ENCODE peak calls at places on chromosomes 13 and 19, in four cellular contexts. N is upper lobe of left lung, H is esophagus muscularis mucosa, A is IMR-90. F is an unnamed sample.

GRCh38 chr13:41985788-41986508 is 25.0 kb upstream of the VWA8 start:
- DNase-seq in N (no peak), H (no peak), A (peak; percentile 35), F (peak; percentile 17)

GRCh38 chr13:42038661-42039456 is 9.6 kb upstream of the DGKH start:
- DNase-seq in N (no peak), H (no peak), A (peak; percentile 28), F (no peak)

GRCh38 chr19:28874742-28875141 is 338.2 kb downstream of the UQCRFS1 start:
- DNase-seq in N (no peak), H (no peak), A (no peak), F (no peak)

GRCh38 chr19:15534957-15535864 is 26.9 kb downstream of the CYP4F22 start:
- DNase-seq in N (no peak), H (no peak), A (no peak), F (no peak)

GRCh38 chr13:43391021-43391420 is 367.6 kb downstream of the DNAJC15 start:
- DNase-seq in N (no peak), H (no peak), A (no peak), F (no peak)

GRCh38 chr19:38544569-38545315 is 73.0 kb downstream of the MAP4K1 start:
- DNase-seq in N (no peak), H (no peak), A (peak; percentile 5), F (peak; percentile 58)

GRCh38 chr19:7067716-7068115 is 1.8 kb upstream of the ZNF557 start:
- DNase-seq in N (no peak), H (no peak), A (peak; percentile 49), F (no peak)

GRCh38 chr13:40878321-40878720 is 88.9 kb downstream of the SLC25A15 start:
- DNase-seq in N (no peak), H (no peak), A (peak; percentile 7), F (no peak)

GRCh38 chr13:109989686-109990085 is 203.3 kb upstream of the IRS2 start:
- DNase-seq in N (no peak), H (no peak), A (peak; percentile 72), F (no peak)

GRCh38 chr13:20924758-20925394 is 22.3 kb upstream of the XPO4 start:
- DNase-seq in N (no peak), H (peak; percentile 93), A (peak; percentile 84), F (peak; percentile 88)

GRCh38 chr13:91134773-91135124 is 212.7 kb upstream of the MIR17HG start:
- DNase-seq in N (no peak), H (no peak), A (no peak), F (no peak)

GRCh38 chr13:39590466-39591036 is 12.4 kb downstream of the LHFPL6 start:
- DNase-seq in N (no peak), H (no peak), A (no peak), F (no peak)

GRCh38 chr13:22926176-22927007 is 254.4 kb upstream of the SGCG start:
- DNase-seq in N (peak; percentile 92), H (no peak), A (no peak), F (peak; percentile 4)

GRCh38 chr19:4510435-4511255 is 7.6 kb downstream of the PLIN4 start:
- DNase-seq in N (peak; percentile 69), H (no peak), A (no peak), F (no peak)

GRCh38 chr19:17778621-17779280 is 16.2 kb upstream of the B3GNT3 start:
- DNase-seq in N (peak; percentile 80), H (no peak), A (no peak), F (no peak)

GRCh38 chr13:74443623-74444022 is 309.4 kb upstream of the KLF12 start:
- DNase-seq in N (no peak), H (no peak), A (peak; percentile 85), F (no peak)

GRCh38 chr19:58196911-58197616 is 14.2 kb downstream of the ZNF274 start:
- DNase-seq in N (no peak), H (no peak), A (peak; percentile 13), F (peak; percentile 61)

GRCh38 chr13:43389573-43389972 is 366.2 kb downstream of the DNAJC15 start:
- DNase-seq in N (no peak), H (no peak), A (peak; percentile 53), F (no peak)

GRCh38 chr13:30862707-30863106 is 43.4 kb upstream of the MEDAG start:
- DNase-seq in N (peak; percentile 74), H (no peak), A (no peak), F (no peak)

GRCh38 chr13:29749401-29750177 is 100.8 kb downstream of the UBL3 start:
- DNase-seq in N (no peak), H (no peak), A (peak; percentile 84), F (no peak)

GRCh38 chr19:15548648-15549047 is 40.3 kb downstream of the CYP4F22 start:
- DNase-seq in N (no peak), H (no peak), A (no peak), F (no peak)

GRCh38 chr19:38690832-38691231 is 43.4 kb downstream of the ACTN4 start:
- DNase-seq in N (no peak), H (no peak), A (no peak), F (no peak)

GRCh38 chr19:49877020-49877878 is at the start of the genes AKT1S1 and TBC1D17:
- DNase-seq in N (peak; percentile 95), H (peak; percentile 100), A (peak; percentile 100), F (peak; percentile 100)

GRCh38 chr19:49874503-49875157 is 2.5 kb downstream of the AKT1S1 start:
- DNase-seq in N (no peak), H (no peak), A (no peak), F (no peak)

GRCh38 chr19:49875177-49875576 is 2.0 kb downstream of the AKT1S1 start:
- DNase-seq in N (no peak), H (no peak), A (no peak), F (no peak)

GRCh38 chr19:49876422-49877019 is 634 bp downstream of the AKT1S1 start:
- DNase-seq in N (peak; percentile 99), H (peak; percentile 99), A (peak; percentile 99), F (peak; percentile 100)

DNA sequence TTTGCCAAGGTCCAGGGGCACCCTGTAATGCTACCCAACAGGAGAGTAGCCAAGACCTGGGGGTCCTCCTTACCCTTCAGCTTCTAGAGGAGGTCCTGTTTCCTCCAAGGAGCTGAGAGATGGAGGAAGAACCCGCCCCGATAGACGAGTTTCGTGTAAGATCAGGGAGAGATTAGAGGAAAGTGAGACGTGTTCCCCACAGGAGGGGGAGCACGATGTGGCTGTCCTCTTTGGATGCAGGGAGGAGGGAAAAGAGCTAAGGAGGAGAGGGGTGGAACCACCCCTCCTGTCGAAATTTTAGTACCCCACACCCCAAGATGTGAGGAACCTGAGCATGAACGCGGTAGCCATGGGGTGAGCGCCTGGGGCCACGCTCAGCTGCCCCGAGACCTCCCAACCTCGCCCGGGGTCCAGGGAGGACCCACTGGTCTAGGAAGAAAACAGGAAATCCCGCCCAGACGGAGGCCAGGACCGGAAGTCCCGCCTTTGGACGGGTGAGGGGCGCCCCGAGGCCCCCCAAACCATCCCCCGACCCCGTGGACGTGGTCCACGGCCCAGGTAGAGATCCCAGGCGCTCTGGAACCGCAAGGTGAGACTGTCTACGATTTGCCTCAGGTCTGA is 1.2 kb downstream of the AKT1S1 start:
- DNase-seq in N (peak; percentile 89), H (no peak), A (peak; percentile 29), F (peak; percentile 69)
- TF ChIP-seq POLR2A in N (no peak), H (no peak), A (peak; percentile 50), F (peak; percentile 74)

GRCh38 chr13:44692173-44692713 is 116.1 kb upstream of the TSC22D1 start:
- DNase-seq in N (no peak), H (no peak), A (peak; percentile 43), F (no peak)
- TF ChIP-seq POLR2A in N (no peak), H (no peak), A (peak; percentile 84), F (no peak)

GRCh38 chr19:12720296-12720695 is 3.4 kb downstream of the TNPO2 start:
- DNase-seq in N (no peak), H (no peak), A (no peak), F (no peak)
- TF ChIP-seq POLR2A in N (no peak), H (no peak), A (no peak), F (no peak)

GRCh38 chr19:49453757-49454248 is 778 bp downstream of the ALDH16A1 start:
- DNase-seq in N (no peak), H (no peak), A (no peak), F (no peak)

GRCh38 chr19:49453013-49453756 is at the start of gene ALDH16A1:
- DNase-seq in N (peak; percentile 98), H (peak; percentile 99), A (peak; percentile 96), F (peak; percentile 98)

GRCh38 chr19:49448432-49448786 is 3.2 kb downstream of the PIH1D1 start:
- DNase-seq in N (no peak), H (no peak), A (no peak), F (no peak)

GRCh38 chr19:49450405-49450804 is 1.2 kb downstream of the PIH1D1 start:
- DNase-seq in N (no peak), H (no peak), A (no peak), F (no peak)

GRCh38 chr19:49451430-49452181 is at the start of gene PIH1D1:
- DNase-seq in N (no peak), H (peak; percentile 99), A (peak; percentile 99), F (peak; percentile 98)
- TF ChIP-seq POLR2A in N (no peak), H (no peak), A (peak; percentile 84), F (peak; percentile 91)

DNA sequence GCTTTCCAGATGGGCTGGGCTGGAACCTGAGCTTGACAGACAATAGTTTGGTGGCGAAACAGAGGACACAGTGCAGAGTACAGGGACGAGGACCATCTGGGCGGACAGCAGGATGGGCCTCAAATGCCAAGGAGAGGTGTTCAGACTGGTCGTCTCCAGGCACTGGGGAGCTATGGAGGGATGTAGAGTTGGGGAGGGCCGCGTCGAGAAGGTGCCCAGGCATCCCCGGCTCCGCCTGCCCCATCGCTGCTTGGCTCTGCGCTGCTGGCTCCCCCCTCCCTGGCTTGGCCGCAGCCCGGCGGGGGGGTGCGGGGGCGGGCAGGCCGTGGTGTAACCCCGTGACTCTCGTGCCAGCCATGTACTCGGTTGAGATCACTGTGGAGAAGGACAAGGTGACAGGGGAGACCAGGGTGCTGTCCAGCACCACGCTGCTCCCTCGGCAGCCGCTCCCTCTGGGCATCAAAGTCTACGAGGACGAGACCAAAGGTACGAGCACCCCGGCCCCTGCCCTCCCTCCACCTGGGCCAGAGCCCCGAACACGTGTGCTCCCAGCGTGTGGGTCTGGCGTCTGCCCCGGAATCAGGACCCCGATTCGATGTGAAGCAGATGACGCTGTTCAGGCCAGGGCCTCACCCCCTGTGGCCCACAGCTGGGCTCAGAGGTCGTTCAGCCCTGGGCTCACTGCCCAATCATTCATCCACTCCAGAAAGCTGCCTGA is 10.8 kb upstream of the MISP start:
- DNase-seq in N (peak; percentile 76), H (no peak), A (no peak), F (no peak)
- TF ChIP-seq POLR2A in N (no peak), H (no peak), A (no peak), F (no peak)

GRCh38 chr19:2280633-2281264 is 1.2 kb downstream of the PEAK3 start:
- DNase-seq in N (no peak), H (no peak), A (no peak), F (no peak)
- TF ChIP-seq POLR2A in N (no peak), H (no peak), A (no peak), F (no peak)

GRCh38 chr13:79480954-79481684 is at the start of gene NDFIP2:
- DNase-seq in N (peak; percentile 97), H (no peak), A (peak; percentile 80), F (peak; percentile 88)
- TF ChIP-seq POLR2A in N (no peak), H (peak; percentile 8), A (peak; percentile 75), F (peak; percentile 82)